ENCODE peak calls at places on chromosome 1, in four cellular contexts. One of them, this sample, is unnamed.

GRCh38 chr1:218886472-218886871 is 287.2 kb upstream of the LYPLAL1 start:
- DNase-seq in K562: no peak
- DNase-seq in IMR-90: peak; percentile 47
- DNase-seq in GM12878: no peak
- DNase-seq in this sample: peak; percentile 21

GRCh38 chr1:157144509-157144908 is 6.3 kb upstream of the ETV3 start:
- DNase-seq in K562: no peak
- DNase-seq in IMR-90: no peak
- DNase-seq in GM12878: no peak
- DNase-seq in this sample: no peak

GRCh38 chr1:6971699-6972098 is 186.4 kb downstream of the CAMTA1 start:
- DNase-seq in K562: no peak
- DNase-seq in IMR-90: no peak
- DNase-seq in GM12878: no peak
- DNase-seq in this sample: no peak

GRCh38 chr1:175191654-175192053 is 922 bp downstream of the KIAA0040 start:
- DNase-seq in K562: no peak
- DNase-seq in IMR-90: no peak
- DNase-seq in GM12878: no peak
- DNase-seq in this sample: peak; percentile 4

GRCh38 chr1:196977278-196977677 is at the start of gene CFHR5:
- DNase-seq in K562: no peak
- DNase-seq in IMR-90: no peak
- DNase-seq in GM12878: no peak
- DNase-seq in this sample: no peak

GRCh38 chr1:14929547-14930223 is 223.9 kb upstream of the TMEM51 start:
- DNase-seq in K562: peak; percentile 57
- DNase-seq in IMR-90: peak; percentile 86
- DNase-seq in GM12878: no peak
- DNase-seq in this sample: no peak

GRCh38 chr1:203281033-203281432 is 24.3 kb upstream of the BTG2 start:
- DNase-seq in K562: no peak
- DNase-seq in IMR-90: peak; percentile 24
- DNase-seq in GM12878: no peak
- DNase-seq in this sample: no peak

GRCh38 chr1:29631836-29632420 is 395.6 kb downstream of the PTPRU start:
- DNase-seq in K562: no peak
- DNase-seq in IMR-90: no peak
- DNase-seq in GM12878: no peak
- DNase-seq in this sample: no peak

GRCh38 chr1:227299688-227300087 is 18.6 kb downstream of the CDC42BPA start:
- DNase-seq in K562: no peak
- DNase-seq in IMR-90: peak; percentile 59
- DNase-seq in GM12878: no peak
- DNase-seq in this sample: peak; percentile 77

GRCh38 chr1:41963636-41964035 is 44.9 kb upstream of the HIVEP3 start:
- DNase-seq in K562: no peak
- DNase-seq in IMR-90: peak; percentile 50
- DNase-seq in GM12878: no peak
- DNase-seq in this sample: no peak

GRCh38 chr1:173161510-173162221 is 45.5 kb downstream of the TNFSF4 start:
- DNase-seq in K562: no peak
- DNase-seq in IMR-90: peak; percentile 86
- DNase-seq in GM12878: no peak
- DNase-seq in this sample: peak; percentile 76

GRCh38 chr1:79124756-79125155 is 118.2 kb upstream of the ADGRL4 start:
- DNase-seq in K562: no peak
- DNase-seq in IMR-90: peak; percentile 43
- DNase-seq in GM12878: no peak
- DNase-seq in this sample: peak; percentile 46

GRCh38 chr1:191022856-191023255 is 545.2 kb upstream of the BRINP3 start:
- DNase-seq in K562: no peak
- DNase-seq in IMR-90: peak; percentile 57
- DNase-seq in GM12878: no peak
- DNase-seq in this sample: peak; percentile 91

GRCh38 chr1:78142731-78143130 is 97.0 kb downstream of the GIPC2 start:
- DNase-seq in K562: no peak
- DNase-seq in IMR-90: no peak
- DNase-seq in GM12878: no peak
- DNase-seq in this sample: no peak

GRCh38 chr1:1132042-1132927 is 16.4 kb upstream of the C1orf159 start:
- DNase-seq in K562: no peak
- DNase-seq in IMR-90: no peak
- DNase-seq in GM12878: no peak
- DNase-seq in this sample: no peak

GRCh38 chr1:26949266-26949925 is 10.9 kb downstream of the KDF1 start:
- DNase-seq in K562: no peak
- DNase-seq in IMR-90: peak; percentile 8
- DNase-seq in GM12878: no peak
- DNase-seq in this sample: peak; percentile 26

GRCh38 chr1:23422313-23422877 is 2.2 kb downstream of the TCEA3 start:
- DNase-seq in K562: peak; percentile 76
- DNase-seq in IMR-90: peak; percentile 82
- DNase-seq in GM12878: no peak
- DNase-seq in this sample: peak; percentile 50
- H2AFZ ChIP-seq in K562: peak overlapping the region; percentile 99
- H2AFZ ChIP-seq in IMR-90: peak overlapping the region; percentile 93
- H2AFZ ChIP-seq in GM12878: no peak overlapping the region
- H2AFZ ChIP-seq in this sample: peak overlapping the region; percentile 87

GRCh38 chr1:245988393-245989078 is 518.5 kb downstream of the SMYD3 start:
- DNase-seq in K562: peak; percentile 97
- DNase-seq in IMR-90: no peak
- DNase-seq in GM12878: no peak
- DNase-seq in this sample: no peak

GRCh38 chr1:245987997-245988392 is 519.1 kb downstream of the SMYD3 start:
- DNase-seq in K562: peak; percentile 43
- DNase-seq in IMR-90: no peak
- DNase-seq in GM12878: no peak
- DNase-seq in this sample: no peak

GRCh38 chr1:245986404-245987221 is 520.5 kb downstream of the SMYD3 start:
- DNase-seq in K562: peak; percentile 52
- DNase-seq in IMR-90: peak; percentile 88
- DNase-seq in GM12878: no peak
- DNase-seq in this sample: peak; percentile 86

GRCh38 chr1:245987577-245987976 is 519.5 kb downstream of the SMYD3 start:
- DNase-seq in K562: peak; percentile 40
- DNase-seq in IMR-90: no peak
- DNase-seq in GM12878: no peak
- DNase-seq in this sample: no peak

DNA sequence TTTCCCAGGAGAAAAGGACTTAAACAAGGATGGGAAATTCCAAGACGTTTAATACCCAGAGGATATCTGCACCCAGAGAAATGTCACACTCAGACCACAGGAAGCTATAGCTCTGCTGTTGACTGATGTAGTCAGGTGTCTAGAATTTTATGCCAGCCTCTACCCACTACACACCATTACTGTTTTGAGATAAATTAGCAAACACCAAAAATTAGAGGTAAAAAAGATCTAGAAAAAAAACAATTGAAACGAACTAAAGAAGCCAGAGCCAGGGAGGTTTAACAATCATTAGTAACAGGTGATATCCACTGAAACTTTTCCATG is 519.9 kb downstream of the SMYD3 start:
- DNase-seq in K562: no peak
- DNase-seq in IMR-90: no peak
- DNase-seq in GM12878: no peak
- DNase-seq in this sample: no peak
- TF ChIP-seq FOS in K562: no peak
- TF ChIP-seq FOS in IMR-90: no peak
- TF ChIP-seq FOS in GM12878: no peak
- TF ChIP-seq FOS in this sample: no peak

DNA sequence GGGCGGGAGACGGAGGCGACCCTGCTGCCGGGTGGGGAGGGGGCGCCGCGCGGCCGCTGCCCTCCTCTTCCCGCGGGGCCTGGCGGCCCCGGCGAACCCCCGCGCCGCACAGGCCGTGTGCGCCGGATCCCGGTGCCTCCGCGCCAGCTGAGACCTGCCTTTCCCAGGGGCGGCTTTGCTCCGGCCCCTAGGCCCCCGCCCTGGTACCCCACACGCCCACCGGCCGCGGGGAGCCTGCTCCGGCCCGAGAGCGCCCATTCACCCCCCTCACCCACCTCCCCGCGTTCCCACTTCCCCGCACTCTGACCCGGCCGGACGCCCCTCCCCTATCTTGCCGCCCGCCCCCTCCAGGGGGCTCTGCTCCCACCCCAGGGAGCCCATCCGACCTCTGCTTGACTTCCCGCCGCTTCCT is 375 bp downstream of the HTR6 start:
- DNase-seq in K562: peak; percentile 52
- DNase-seq in IMR-90: no peak
- DNase-seq in GM12878: no peak
- DNase-seq in this sample: no peak
- H3K4me3 ChIP-seq in K562: no peak overlapping the region
- H3K4me3 ChIP-seq in IMR-90: no peak overlapping the region
- H3K4me3 ChIP-seq in GM12878: peak overlapping the region; percentile 41
- H3K4me3 ChIP-seq in this sample: no peak overlapping the region

DNA sequence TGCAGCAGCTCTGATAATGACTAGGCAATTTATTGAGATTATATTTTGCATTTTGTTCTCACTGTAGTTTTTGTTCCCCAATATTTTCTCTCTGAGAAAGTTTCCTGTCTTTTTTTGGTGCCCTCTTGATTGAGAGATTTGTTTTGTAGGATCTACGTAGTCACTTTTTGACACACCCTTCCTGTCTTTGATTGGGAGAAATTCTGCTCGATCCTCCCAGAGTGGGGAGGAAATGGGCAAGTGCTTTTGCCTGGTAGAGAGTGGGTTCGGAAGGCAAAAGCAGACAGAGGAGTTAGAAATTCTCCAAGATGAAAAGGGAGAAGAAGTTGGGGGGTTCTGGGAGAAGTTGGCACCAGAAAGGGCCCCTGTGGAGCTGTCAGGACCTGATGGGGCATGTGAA is 42.1 kb upstream of the SYT6 start:
- DNase-seq in K562: no peak
- DNase-seq in IMR-90: no peak
- DNase-seq in GM12878: no peak
- DNase-seq in this sample: no peak
- H2AFZ ChIP-seq in K562: no peak overlapping the region
- H2AFZ ChIP-seq in IMR-90: no peak overlapping the region
- H2AFZ ChIP-seq in GM12878: no peak overlapping the region
- H2AFZ ChIP-seq in this sample: no peak overlapping the region

GRCh38 chr1:17230671-17231310 is 18.1 kb upstream of the PADI3 start:
- DNase-seq in K562: no peak
- DNase-seq in IMR-90: no peak
- DNase-seq in GM12878: no peak
- DNase-seq in this sample: no peak

GRCh38 chr1:17235135-17235880 is 13.6 kb upstream of the PADI3 start:
- DNase-seq in K562: no peak
- DNase-seq in IMR-90: no peak
- DNase-seq in GM12878: no peak
- DNase-seq in this sample: no peak

GRCh38 chr1:17234405-17234804 is 14.5 kb upstream of the PADI3 start:
- DNase-seq in K562: no peak
- DNase-seq in IMR-90: no peak
- DNase-seq in GM12878: no peak
- DNase-seq in this sample: no peak

GRCh38 chr1:17233675-17234074 is 15.2 kb upstream of the PADI3 start:
- DNase-seq in K562: no peak
- DNase-seq in IMR-90: peak; percentile 94
- DNase-seq in GM12878: no peak
- DNase-seq in this sample: peak; percentile 73

DNA sequence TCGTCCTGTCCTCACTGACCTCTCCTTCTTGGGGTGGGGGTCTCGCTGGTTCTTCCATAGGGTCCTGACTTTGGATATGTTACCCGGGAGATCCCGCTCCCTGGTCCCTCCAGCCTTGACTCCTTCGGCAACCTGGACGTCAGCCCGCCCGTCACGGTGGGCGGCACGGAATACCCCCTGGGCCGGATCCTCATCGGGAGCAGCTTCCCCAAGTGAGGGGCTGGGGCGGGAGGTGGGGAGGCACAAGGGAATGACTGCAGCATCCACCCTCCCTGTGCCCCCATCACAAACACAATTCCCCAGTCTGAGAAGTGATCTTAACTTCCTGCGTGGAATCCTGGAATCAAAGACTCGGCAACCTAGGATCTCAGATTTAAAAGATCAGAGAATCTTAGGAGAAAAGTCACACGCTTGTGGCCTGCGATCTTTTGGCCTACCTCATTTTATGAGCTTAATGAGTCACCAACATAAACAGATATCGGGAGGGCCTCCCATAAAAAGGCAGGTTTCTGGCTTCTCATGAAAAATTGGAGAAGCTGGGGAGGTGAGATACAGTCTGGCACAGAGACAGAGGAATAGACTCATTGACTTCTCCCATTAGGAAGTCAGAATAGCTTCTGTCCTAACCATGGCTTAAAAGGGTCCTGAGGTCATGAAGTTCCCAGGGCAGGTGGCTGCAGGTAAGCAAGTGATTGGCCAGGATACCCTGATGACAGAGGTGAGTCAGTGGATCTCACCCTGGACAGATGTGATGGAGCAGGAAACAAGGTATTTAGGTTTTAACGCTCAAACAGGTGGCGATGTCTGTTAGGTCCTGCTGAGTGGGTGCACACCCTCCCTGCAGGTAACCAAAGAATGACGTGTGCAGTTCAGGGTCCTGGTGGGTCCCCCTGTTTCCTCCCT is 15.9 kb upstream of the PADI3 start:
- DNase-seq in K562: no peak
- DNase-seq in IMR-90: peak; percentile 91
- DNase-seq in GM12878: no peak
- DNase-seq in this sample: peak; percentile 65
- TF ChIP-seq FOS in K562: no peak
- TF ChIP-seq FOS in IMR-90: peak; percentile 91
- TF ChIP-seq FOS in GM12878: no peak
- TF ChIP-seq FOS in this sample: peak; percentile 42

GRCh38 chr1:151147685-151148084 is 1.3 kb upstream of the SEMA6C start:
- DNase-seq in K562: no peak
- DNase-seq in IMR-90: no peak
- DNase-seq in GM12878: no peak
- DNase-seq in this sample: no peak
- H3K4me3 ChIP-seq in K562: no peak overlapping the region
- H3K4me3 ChIP-seq in IMR-90: no peak overlapping the region
- H3K4me3 ChIP-seq in GM12878: no peak overlapping the region
- H3K4me3 ChIP-seq in this sample: no peak overlapping the region

GRCh38 chr1:71689635-71690034 is 592.7 kb downstream of the NEGR1 start:
- DNase-seq in K562: no peak
- DNase-seq in IMR-90: no peak
- DNase-seq in GM12878: no peak
- DNase-seq in this sample: no peak

GRCh38 chr1:71695820-71696219 is 586.5 kb downstream of the NEGR1 start:
- DNase-seq in K562: no peak
- DNase-seq in IMR-90: peak; percentile 46
- DNase-seq in GM12878: no peak
- DNase-seq in this sample: no peak

GRCh38 chr1:71698186-71698585 is 584.2 kb downstream of the NEGR1 start:
- DNase-seq in K562: no peak
- DNase-seq in IMR-90: no peak
- DNase-seq in GM12878: no peak
- DNase-seq in this sample: no peak

GRCh38 chr1:71695084-71695483 is 587.3 kb downstream of the NEGR1 start:
- DNase-seq in K562: no peak
- DNase-seq in IMR-90: no peak
- DNase-seq in GM12878: no peak
- DNase-seq in this sample: no peak

GRCh38 chr1:71693581-71693980 is 588.8 kb downstream of the NEGR1 start:
- DNase-seq in K562: no peak
- DNase-seq in IMR-90: no peak
- DNase-seq in GM12878: no peak
- DNase-seq in this sample: no peak
- H2AFZ ChIP-seq in K562: no peak overlapping the region
- H2AFZ ChIP-seq in IMR-90: no peak overlapping the region
- H2AFZ ChIP-seq in GM12878: no peak overlapping the region
- H2AFZ ChIP-seq in this sample: no peak overlapping the region